ENCODE peak calls at places on chromosomes 3 and 15, in four cellular contexts. W, O, S and L are unnamed samples.

GRCh38 chr3:168624892-168625291 is 529.2 kb upstream of the GOLIM4 start:
- DNase-seq in O (no peak), S (no peak), W (no peak), L (no peak)

GRCh38 chr3:114362815-114363214 is 69.0 kb downstream of the TIGIT start:
- DNase-seq in W (no peak), O (peak; percentile 3), S (peak; percentile 11), L (peak; percentile 28)

GRCh38 chr3:184058029-184058428 is 5.2 kb downstream of the HTR3C start:
- DNase-seq in W (no peak), S (no peak), O (no peak), L (no peak)

GRCh38 chr15:77507151-77507847 is 86.6 kb downstream of the HMG20A start:
- DNase-seq in O (no peak), S (no peak), W (no peak), L (no peak)

GRCh38 chr3:117252208-117252607 is 542.6 kb downstream of the TUSC7 start:
- DNase-seq in W (no peak), O (no peak), S (no peak), L (peak; percentile 29)

GRCh38 chr3:99656606-99657005 is 18.2 kb downstream of the COL8A1 start:
- DNase-seq in S (no peak), O (no peak), W (no peak), L (no peak)

GRCh38 chr15:69265347-69265955 is 33.3 kb upstream of the PAQR5 start:
- DNase-seq in W (no peak), O (peak; percentile 27), S (peak; percentile 47), L (peak; percentile 36)

GRCh38 chr3:126938520-126939346 is 44.2 kb upstream of the PLXNA1 start:
- DNase-seq in S (no peak), W (no peak), O (no peak), L (no peak)

GRCh38 chr3:189270248-189270832 is 98.6 kb downstream of the TPRG1 start:
- DNase-seq in O (no peak), S (peak; percentile 47), W (peak; percentile 66), L (peak; percentile 38)

GRCh38 chr15:59232476-59232875 is 25.8 kb downstream of the LDHAL6B start:
- DNase-seq in W (no peak), O (no peak), S (no peak), L (no peak)

GRCh38 chr3:169149349-169149890 is 514.1 kb downstream of the MECOM start:
- DNase-seq in W (peak; percentile 89), S (peak; percentile 45), O (peak; percentile 89), L (peak; percentile 75)

GRCh38 chr3:160454995-160455394 is 5.4 kb upstream of the TRIM59 start:
- DNase-seq in S (no peak), W (no peak), O (no peak), L (no peak)

GRCh38 chr3:126992216-126992615 is 9.3 kb downstream of the PLXNA1 start:
- DNase-seq in W (no peak), S (no peak), O (no peak), L (no peak)

GRCh38 chr3:185958626-185959025 is 20.8 kb upstream of the TRA2B start:
- DNase-seq in W (no peak), O (no peak), S (no peak), L (no peak)

GRCh38 chr15:38758001-38758400 is 193.4 kb upstream of the RASGRP1 start:
- DNase-seq in O (no peak), S (no peak), W (no peak), L (peak; percentile 2)

GRCh38 chr3:105823149-105823866 is 45.5 kb downstream of the CBLB start:
- DNase-seq in W (no peak), O (no peak), S (peak; percentile 39), L (peak; percentile 23)

GRCh38 chr3:37916685-37917084 is 55.0 kb downstream of the CTDSPL start:
- DNase-seq in O (no peak), W (no peak), S (no peak), L (no peak)

GRCh38 chr15:77818484-77819270 is 186.0 kb upstream of the LINGO1 start:
- DNase-seq in O (no peak), S (no peak), W (peak; percentile 39), L (no peak)

GRCh38 chr15:34652726-34653033 is 69.2 kb upstream of the GOLGA8B start:
- DNase-seq in W (no peak), S (no peak), O (peak; percentile 89), L (no peak)

GRCh38 chr3:193589129-193589528 is 3.9 kb upstream of the OPA1 start:
- DNase-seq in S (no peak), W (no peak), O (no peak), L (no peak)

GRCh38 chr3:193589616-193590015 is 3.4 kb upstream of the OPA1 start:
- DNase-seq in O (no peak), W (no peak), S (no peak), L (no peak)

GRCh38 chr3:193592841-193593665 is at the start of gene OPA1:
- DNase-seq in S (peak; percentile 98), O (peak; percentile 99), W (peak; percentile 99), L (peak; percentile 91)

GRCh38 chr3:193593666-193594025 is 638 bp downstream of the OPA1 start:
- DNase-seq in O (peak; percentile 58), S (peak; percentile 7), W (no peak), L (peak; percentile 24)

GRCh38 chr3:193590088-193590856 is 2.7 kb upstream of the OPA1 start:
- DNase-seq in S (no peak), O (peak; percentile 72), W (no peak), L (no peak)
- TF ChIP-seq HMGXB4 in S (no peak), O (no peak), W (no peak), L (no peak)

DNA sequence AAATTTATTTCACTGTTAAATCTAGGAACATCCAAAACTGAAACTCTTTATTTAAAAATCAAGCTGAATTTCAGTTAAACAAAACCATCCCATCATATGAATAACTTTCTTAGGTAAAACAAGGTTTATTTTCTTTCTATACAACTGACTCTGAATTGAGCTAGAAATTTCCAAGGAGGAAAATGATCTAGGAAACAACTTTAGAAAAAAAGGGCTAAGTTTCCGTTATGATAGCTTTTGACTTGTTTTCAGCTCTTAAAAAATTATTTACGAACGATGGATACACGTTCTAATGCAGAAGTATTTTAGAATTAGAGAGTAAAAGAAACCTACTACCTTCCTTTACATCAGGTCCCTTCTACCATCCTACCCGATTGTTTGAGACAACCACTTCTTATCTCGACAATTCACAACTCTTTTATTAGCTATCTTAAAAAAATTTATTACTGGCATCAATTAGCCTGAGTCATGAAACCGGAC is 1.8 kb upstream of the IGF1R start:
- DNase-seq in W (no peak), O (no peak), S (no peak), L (no peak)
- TF ChIP-seq USF2 in W (no peak), O (no peak), S (no peak), L (no peak)

DNA sequence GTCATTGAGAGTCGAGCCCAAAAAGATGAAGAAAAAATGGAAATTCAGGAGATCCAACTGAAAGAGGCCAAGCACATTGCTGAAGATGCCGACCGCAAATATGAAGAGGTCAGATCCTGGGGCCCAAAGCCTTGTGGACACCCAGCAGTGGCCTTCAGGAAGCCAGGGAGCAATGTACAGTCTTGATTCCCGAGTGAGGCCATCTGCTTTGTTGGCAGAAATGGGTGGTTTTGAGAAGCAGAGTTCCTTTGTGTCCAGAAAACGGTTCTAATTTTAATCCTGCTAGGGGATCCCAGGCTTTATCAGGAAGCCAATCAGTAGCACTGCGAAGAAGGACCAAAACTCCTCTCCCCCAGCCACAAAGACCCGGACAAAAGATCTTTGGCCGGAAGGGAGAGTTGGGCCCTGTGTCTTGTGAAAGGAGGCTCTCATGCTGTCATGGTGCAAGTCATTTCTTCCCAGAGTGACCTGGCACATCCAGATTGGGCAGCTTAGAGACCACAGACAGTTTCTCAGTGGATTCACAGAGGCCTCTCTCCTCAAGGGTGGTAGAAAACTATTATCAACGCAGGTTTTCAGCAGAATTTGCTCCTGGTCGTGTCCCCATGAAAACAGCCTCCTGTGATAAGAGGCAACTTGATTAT is 17.1 kb downstream of the TPM1 start:
- DNase-seq in W (no peak), S (no peak), O (no peak), L (no peak)
- TF ChIP-seq HMGXB4 in W (no peak), S (no peak), O (no peak), L (no peak)

DNA sequence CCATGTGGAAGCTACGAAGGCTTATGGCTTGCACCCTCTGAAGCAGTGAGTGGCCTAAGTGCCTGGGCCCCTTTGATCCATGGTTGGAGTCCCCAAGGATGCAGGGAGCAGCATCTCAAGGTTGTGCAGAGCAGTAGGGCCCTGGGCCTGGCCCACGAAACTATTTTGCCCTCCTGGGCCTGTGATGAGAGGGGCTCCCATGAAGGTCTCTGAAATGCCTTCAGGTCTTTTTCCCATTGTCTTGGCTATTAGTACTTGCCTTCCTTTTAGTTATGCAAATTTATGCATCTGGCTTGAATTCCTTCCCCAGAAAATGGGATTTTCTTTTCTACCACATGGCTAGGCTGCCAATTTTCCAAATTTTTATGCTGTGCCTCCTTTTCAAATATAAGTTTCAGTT is 158.8 kb upstream of the MME start:
- DNase-seq in O (no peak), W (no peak), S (no peak), L (no peak)
- TF ChIP-seq USF2 in O (no peak), W (no peak), S (no peak), L (no peak)

DNA sequence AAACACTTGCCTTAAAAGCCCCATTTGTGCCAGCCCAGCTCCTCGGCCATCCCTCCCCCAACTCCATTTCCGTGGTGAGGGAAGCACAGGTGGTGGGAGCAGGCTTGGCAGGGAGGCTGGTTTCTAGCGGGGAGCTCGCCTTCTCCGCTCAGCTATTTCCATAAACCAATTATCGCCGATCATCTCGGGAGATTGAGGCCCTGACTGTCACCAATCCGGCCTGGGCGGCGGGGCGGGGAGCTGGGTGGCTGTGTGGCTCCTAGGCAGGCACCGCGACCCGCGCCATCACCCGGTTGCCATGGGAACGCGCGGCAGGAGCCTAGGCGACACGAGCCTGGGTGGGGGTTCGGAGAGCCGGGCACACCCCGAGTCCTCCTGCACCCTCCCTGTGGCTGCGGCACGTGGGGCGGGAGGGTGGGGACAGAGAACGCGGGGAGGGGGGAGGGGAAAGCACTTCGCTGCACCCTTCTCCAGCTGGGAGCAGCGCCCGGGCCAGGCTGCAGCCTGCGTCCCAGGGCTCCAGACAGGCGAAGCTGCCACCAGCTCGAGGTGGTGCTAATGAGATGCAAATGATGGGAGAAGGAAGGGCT is 9.3 kb downstream of the CCDC33 start:
- DNase-seq in O (no peak), S (no peak), W (peak; percentile 69), L (no peak)
- TF ChIP-seq HMGXB4 in O (no peak), S (no peak), W (no peak), L (no peak)

DNA sequence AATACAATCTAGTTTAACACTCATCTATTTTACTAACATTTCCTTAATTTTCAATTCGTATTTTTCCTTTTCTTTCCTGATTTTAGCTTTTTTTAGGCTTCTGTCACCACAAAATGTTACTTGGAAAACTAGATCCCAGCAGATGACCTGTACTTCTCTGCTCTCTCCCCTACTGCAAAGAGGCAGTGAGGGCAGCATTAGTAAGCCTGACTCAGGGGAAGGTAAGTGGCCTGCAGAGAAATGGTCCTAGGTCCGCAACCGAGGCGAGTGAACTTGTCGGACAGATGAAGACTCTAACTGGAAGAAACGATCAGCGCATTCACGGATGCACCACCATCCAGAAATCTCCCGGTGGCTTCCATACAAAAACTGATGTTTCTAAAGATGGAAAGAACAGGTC is 20.4 kb downstream of the TMEM43 start:
- DNase-seq in O (no peak), W (no peak), S (no peak), L (no peak)
- TF ChIP-seq USF2 in O (no peak), W (no peak), S (no peak), L (no peak)